ENCODE peak calls at places on chromosomes 3 and 15, in nine cellular contexts. Q, Z, H, X, O, S, R, M and A are unnamed samples.
A peak's percentile ranks its signal among the peaks of the same experiment; 100 is the strongest.

GRCh38 chr15:37586976-37587375 is 347.5 kb upstream of the TMCO5A start:
- DNase-seq in R (no peak), Q (no peak), S (no peak), O (no peak), M (no peak), H (no peak), X (no peak), Z (no peak), A (no peak)

GRCh38 chr15:31453558-31454318 is 127.1 kb downstream of the KLF13 start:
- DNase-seq in H (no peak), S (no peak), O (no peak), Q (no peak), Z (peak; percentile 15), X (no peak), R (no peak), M (no peak), A (no peak)

GRCh38 chr3:161142486-161142885 is 37.3 kb upstream of the B3GALNT1 start:
- DNase-seq in M (no peak), R (no peak), O (no peak), H (no peak), X (no peak), Z (no peak), Q (no peak), S (no peak), A (no peak)

GRCh38 chr3:183812746-183813445 is 12.5 kb downstream of the MAP6D1 start:
- DNase-seq in R (peak; percentile 84), H (no peak), M (no peak), O (no peak), Z (no peak), Q (no peak), S (no peak), X (no peak), A (no peak)

GRCh38 chr3:72171946-72172345 is 387.0 kb upstream of the PROK2 start:
- DNase-seq in O (no peak), Q (no peak), R (no peak), Z (no peak), S (no peak), M (no peak), X (no peak), H (no peak), A (no peak)

GRCh38 chr3:183272142-183272541 is 19.1 kb downstream of the B3GNT5 start:
- DNase-seq in Z (no peak), S (no peak), Q (no peak), O (no peak), H (no peak), M (no peak), R (no peak), X (no peak), A (no peak)

GRCh38 chr3:34183114-34183513 is 384.7 kb downstream of the PDCD6IP start:
- DNase-seq in H (no peak), X (no peak), M (no peak), R (no peak), O (no peak), S (no peak), Z (no peak), Q (no peak), A (no peak)

GRCh38 chr15:32718082-32718821 is 448 bp downstream of the GREM1 start:
- DNase-seq in S (no peak), O (no peak), Z (no peak), Q (peak; percentile 68), H (peak; percentile 34), M (peak; percentile 35), R (no peak), X (no peak), A (peak; percentile 37)

GRCh38 chr3:123678108-123678511 is 93.3 kb upstream of the HACD2 start:
- DNase-seq in S (no peak), X (no peak), Z (no peak), M (no peak), O (no peak), Q (no peak), H (no peak), R (peak; percentile 55), A (peak; percentile 48)

GRCh38 chr15:25248583-25249235 is 190.1 kb downstream of the UBE3A start:
- DNase-seq in R (no peak), M (no peak), O (no peak), Z (peak; percentile 36), H (no peak), Q (no peak), X (no peak), S (no peak), A (no peak)

GRCh38 chr3:187208159-187208558 is 10.9 kb downstream of the RTP1 start:
- DNase-seq in R (peak; percentile 93), X (no peak), S (no peak), H (peak; percentile 27), O (no peak), Z (no peak), M (no peak), Q (no peak), A (peak; percentile 80)

GRCh38 chr15:62280625-62281024 is 115.5 kb upstream of the C2CD4B start:
- DNase-seq in H (no peak), O (no peak), S (no peak), M (no peak), Z (no peak), Q (no peak), R (no peak), X (no peak), A (no peak)

GRCh38 chr3:48278884-48279559 is 38.1 kb downstream of the ZNF589 start:
- DNase-seq in Z (peak; percentile 17), Q (peak; percentile 39), R (no peak), X (no peak), M (no peak), O (no peak), H (no peak), S (no peak), A (no peak)

GRCh38 chr3:83849331-83849730 is 1109.5 kb upstream of the CADM2 start:
- DNase-seq in X (no peak), H (no peak), R (no peak), Z (no peak), Q (no peak), O (no peak), M (no peak), S (no peak), A (peak; percentile 33)
- TF ChIP-seq CTCF in X (no peak), H (no peak), R (no peak), Z (no peak), Q (no peak), O (no peak), M (no peak), S (no peak), A (no peak)

GRCh38 chr3:102163039-102163817 is 271.6 kb upstream of the ZPLD1 start:
- DNase-seq in Q (no peak), X (peak; percentile 30), H (peak; percentile 65), O (no peak), Z (no peak), S (no peak), R (peak; percentile 84), M (no peak), A (peak; percentile 74)
- H3K4me3 ChIP-seq in Q (no peak overlapping the region), X (no peak overlapping the region), H (no peak overlapping the region), O (no peak overlapping the region), Z (no peak overlapping the region), S (no peak overlapping the region), R (no peak overlapping the region), M (no peak overlapping the region), A (no peak overlapping the region)

GRCh38 chr3:195255571-195256501 is 15.1 kb downstream of the XXYLT1 start:
- DNase-seq in S (no peak), X (no peak), R (no peak), O (no peak), M (no peak), Z (no peak), H (no peak), Q (no peak), A (no peak)

GRCh38 chr3:195255176-195255500 is 15.8 kb downstream of the XXYLT1 start:
- DNase-seq in Q (no peak), Z (peak; percentile 27), O (no peak), H (no peak), M (no peak), R (no peak), S (no peak), X (no peak), A (no peak)

GRCh38 chr3:195254454-195255175 is 16.3 kb downstream of the XXYLT1 start:
- DNase-seq in H (no peak), Z (peak; percentile 35), X (no peak), M (no peak), R (no peak), Q (no peak), O (no peak), S (no peak), A (no peak)

GRCh38 chr3:195251336-195252065 is 19.5 kb downstream of the XXYLT1 start:
- DNase-seq in X (no peak), S (peak; percentile 2), R (no peak), Z (no peak), O (no peak), Q (no peak), M (no peak), H (no peak), A (no peak)

GRCh38 chr3:195253981-195254432 is 17.0 kb downstream of the XXYLT1 start:
- DNase-seq in S (no peak), Z (no peak), R (no peak), Q (no peak), X (no peak), H (no peak), M (no peak), O (no peak), A (no peak)
- TF ChIP-seq CTCF in S (no peak), Z (no peak), R (no peak), Q (no peak), X (no peak), H (no peak), M (no peak), O (no peak), A (no peak)

GRCh38 chr15:45121706-45122417 is 7.7 kb downstream of the DUOXA2 start:
- DNase-seq in R (peak; percentile 93), H (peak; percentile 74), Z (no peak), M (no peak), Q (no peak), O (no peak), S (no peak), X (peak; percentile 26), A (peak; percentile 95)
- H3K4me3 ChIP-seq in R (no peak overlapping the region), H (no peak overlapping the region), Z (no peak overlapping the region), M (no peak overlapping the region), Q (no peak overlapping the region), O (no peak overlapping the region), S (no peak overlapping the region), X (no peak overlapping the region), A (no peak overlapping the region)

DNA sequence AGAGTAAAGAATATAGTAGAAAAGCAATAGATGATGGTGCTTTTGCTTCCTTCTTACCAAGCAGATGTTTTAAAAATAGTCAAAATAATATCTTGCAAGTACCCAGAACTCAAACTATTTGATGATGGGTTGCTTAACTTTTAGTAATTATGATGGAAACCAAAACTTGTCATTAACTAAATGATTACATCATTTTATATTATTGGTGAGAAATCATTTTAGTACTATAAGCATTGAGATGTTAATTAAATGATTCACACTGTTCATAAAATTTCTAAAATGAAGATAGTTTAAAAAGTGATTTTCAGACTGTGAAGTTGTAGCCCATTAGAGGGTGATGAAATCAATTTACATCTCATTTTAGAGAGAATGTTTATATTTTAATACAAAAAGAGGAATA is 24.4 kb upstream of the GOLGA8B start:
- DNase-seq in Z (no peak), R (no peak), Q (no peak), H (no peak), M (no peak), X (no peak), S (no peak), O (no peak), A (no peak)
- TF ChIP-seq CTCF in Z (no peak), R (no peak), Q (no peak), H (no peak), M (no peak), X (no peak), S (no peak), O (no peak), A (no peak)